ENCODE peak calls at places on chromosomes 5 and 9, in eight cellular contexts. N is IMR-90; L is upper lobe of right lung; G is effector memory CD4-positive, alpha-beta T cell; M is naive thymus-derived CD4-positive, alpha-beta T cell; U is heart right ventricle; T is keratinocyte; D is pancreas. Z is an unnamed sample. For H3K9me3, the result is how much of the 10 kb centered on the place peaks cover.

GRCh38 chr9:75083188-75083976 is 4.6 kb downstream of the NMRK1 start:
- DNase-seq in G (peak), N (no peak), L (peak), U (peak), D (no peak), M (no peak), T (no peak), Z (peak)

GRCh38 chr5:179128976-179129375 is 68.8 kb downstream of the ZNF354C start:
- DNase-seq in M (no peak), D (no peak), T (no peak), U (no peak), G (no peak), N (no peak), L (peak), Z (no peak)

GRCh38 chr9:92970467-92970923 is 23.2 kb downstream of the FGD3 start:
- DNase-seq in L (peak), N (peak), D (no peak), M (no peak), G (no peak), U (no peak), T (peak), Z (no peak)

GRCh38 chr5:72324186-72324825 is 4.1 kb downstream of the PTCD2 start:
- DNase-seq in G (no peak), D (no peak), T (no peak), N (no peak), M (no peak), L (no peak), U (no peak), Z (no peak)

GRCh38 chr5:73519531-73520283 is 21.5 kb downstream of the BTF3 start:
- DNase-seq in N (peak), T (peak), G (peak), U (peak), M (peak), L (no peak), D (no peak), Z (peak)

GRCh38 chr9:129209109-129209508 is 31.0 kb upstream of the IER5L start:
- DNase-seq in N (no peak), U (no peak), T (no peak), L (no peak), D (peak), G (no peak), M (no peak), Z (no peak)

GRCh38 chr5:175867587-175868347 is 3.6 kb upstream of the CPLX2 start:
- DNase-seq in G (no peak), M (no peak), U (no peak), T (no peak), N (no peak), L (no peak), D (no peak), Z (no peak)

GRCh38 chr5:151115272-151115905 is 34.6 kb upstream of the TNIP1 start:
- DNase-seq in D (peak), M (peak), N (peak), L (peak), T (peak), U (peak), G (peak), Z (peak)

GRCh38 chr5:132747064-132747692 is at the start of gene CCNI2:
- DNase-seq in D (no peak), L (peak), N (no peak), G (peak), T (no peak), U (no peak), M (peak), Z (peak)
- H3K27ac ChIP-seq in D (no peak), L (peak), N (no peak), G (peak), T (no peak), U (peak), M (peak), Z (peak)

DNA sequence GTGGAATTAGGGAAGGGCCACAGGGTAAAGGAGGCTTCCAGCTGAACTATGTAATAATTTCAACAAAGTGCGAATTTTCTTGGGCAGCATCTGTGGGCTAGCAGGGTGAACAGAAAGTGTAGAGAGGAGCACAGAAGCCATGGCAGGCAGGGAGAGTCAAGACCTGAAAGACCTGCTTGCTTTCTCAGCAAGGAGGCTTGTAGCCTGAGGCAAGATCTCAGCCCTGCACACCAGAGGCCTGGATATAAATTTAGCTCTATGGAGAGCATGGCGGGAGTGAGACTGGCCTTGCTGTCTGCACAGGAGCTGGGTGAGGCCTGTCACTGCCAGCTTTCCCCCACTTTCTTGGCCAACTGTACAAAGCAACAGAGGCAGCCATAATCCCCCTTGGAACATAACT is 32.1 kb upstream of the SH3TC2 start:
- DNase-seq in M (no peak), L (no peak), G (no peak), U (no peak), D (no peak), T (no peak), N (no peak), Z (no peak)
- H3K9me3 ChIP-seq in M (under half), L (under half), G (under half), U (under half), D (under half), T (under half), N (under half), Z (under half)

GRCh38 chr9:99224445-99224844 is 2.4 kb downstream of the SEC61B start:
- DNase-seq in G (no peak), U (no peak), D (no peak), T (no peak), L (no peak), N (no peak), M (no peak), Z (no peak)

GRCh38 chr9:99221623-99222415 is at the start of the genes ALG2 and SEC61B:
- DNase-seq in N (peak), G (peak), U (peak), L (peak), M (peak), D (peak), T (peak), Z (peak)

GRCh38 chr9:99226054-99226453 is 4.0 kb downstream of the SEC61B start:
- DNase-seq in L (no peak), D (no peak), G (no peak), M (no peak), N (no peak), T (no peak), U (no peak), Z (no peak)

GRCh38 chr9:99222416-99223280 is 566 bp downstream of the SEC61B start:
- DNase-seq in G (no peak), L (no peak), D (no peak), T (no peak), M (no peak), N (peak), U (no peak), Z (no peak)

DNA sequence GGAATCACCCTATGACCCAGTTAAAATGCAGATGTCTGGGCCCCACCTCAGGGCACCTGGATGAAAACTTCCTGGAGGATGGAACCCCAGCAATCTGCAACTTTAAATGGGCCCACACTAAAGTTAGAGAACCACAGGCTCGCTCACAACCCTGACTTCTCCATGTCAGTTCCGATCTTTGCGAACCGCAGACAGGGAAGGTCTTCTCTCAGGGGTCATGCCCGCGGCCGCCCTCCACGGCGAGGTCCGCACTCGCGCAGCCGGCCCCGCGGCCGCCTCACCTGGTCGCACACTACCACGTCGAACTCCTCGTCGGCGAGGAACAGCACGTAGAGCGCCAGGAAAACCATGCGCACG is 498 bp downstream of the ALG2 start:
- DNase-seq in N (no peak), D (no peak), M (no peak), U (no peak), T (no peak), G (no peak), L (no peak), Z (no peak)
- H3K27ac ChIP-seq in N (peak), D (peak), M (peak), U (peak), T (peak), G (peak), L (peak), Z (peak)

GRCh38 chr9:9494334-9494733 is 1118.5 kb downstream of the PTPRD start:
- DNase-seq in T (no peak), M (no peak), U (no peak), L (no peak), G (no peak), D (no peak), N (no peak), Z (no peak)

GRCh38 chr9:9498147-9498546 is 1114.7 kb downstream of the PTPRD start:
- DNase-seq in L (no peak), G (no peak), T (no peak), N (no peak), U (no peak), D (no peak), M (no peak), Z (no peak)

GRCh38 chr9:9492506-9492905 is 1120.3 kb downstream of the PTPRD start:
- DNase-seq in L (no peak), N (no peak), D (no peak), G (no peak), T (no peak), M (no peak), U (no peak), Z (no peak)
- H3K9me3 ChIP-seq in L (under half), N (under half), D (under half), G (under half), T (under half), M (under half), U (under half), Z (under half)

GRCh38 chr9:122946486-122947003 is 5.7 kb downstream of the RABGAP1 start:
- DNase-seq in U (no peak), M (no peak), T (no peak), L (no peak), G (no peak), D (no peak), N (no peak), Z (no peak)
- H3K27ac ChIP-seq in U (no peak), M (no peak), T (no peak), L (no peak), G (no peak), D (peak), N (no peak), Z (no peak)

DNA sequence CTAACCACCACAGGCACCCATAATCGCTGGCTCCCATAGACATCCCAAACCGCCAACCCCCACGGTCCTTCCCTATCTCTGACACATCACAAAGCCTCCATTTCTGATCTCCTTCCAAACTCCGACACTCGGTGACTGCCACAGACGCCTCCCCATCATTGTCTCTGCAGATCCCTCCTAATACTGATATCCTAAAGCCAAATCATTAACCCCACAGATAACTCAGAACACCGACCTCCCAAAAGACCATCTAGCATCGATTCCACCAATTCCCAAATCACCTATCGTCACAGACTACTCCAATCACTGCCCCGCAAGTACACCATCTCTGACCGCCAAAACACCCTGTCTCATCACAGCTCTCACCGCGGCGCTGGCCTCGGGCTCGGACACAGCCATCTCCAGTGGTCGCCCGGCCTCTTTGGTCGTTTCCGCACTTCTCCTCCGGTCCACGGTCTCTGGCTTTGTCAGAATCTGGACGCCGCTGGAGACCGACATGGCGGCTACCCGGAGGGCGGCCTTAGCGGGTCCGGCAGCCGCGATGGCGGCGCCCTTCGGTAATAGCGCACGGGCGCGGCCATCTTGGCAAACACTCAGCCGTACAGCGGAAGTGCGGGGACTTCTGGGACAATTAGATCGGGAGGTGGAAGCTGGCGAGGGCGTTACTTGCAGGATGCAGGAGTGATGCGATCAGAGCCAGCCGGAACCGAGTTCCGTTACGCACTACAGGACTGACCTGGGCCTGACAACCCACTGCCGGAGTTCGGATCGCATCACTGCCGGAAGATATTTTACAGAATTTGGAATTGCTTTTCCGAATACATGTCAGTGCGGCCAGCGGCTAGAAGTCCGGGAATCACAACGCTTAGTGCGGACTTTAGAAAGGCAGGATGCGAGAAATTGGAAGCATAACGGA is at the start of gene ZFP37:
- DNase-seq in U (peak), M (peak), N (peak), D (peak), L (peak), T (peak), G (peak), Z (peak)
- H3K9me3 ChIP-seq in U (half or more), M (half or more), N (under half), D (under half), L (under half), T (under half), G (under half), Z (under half)

GRCh38 chr9:117092582-117092981 is 322.3 kb downstream of the ASTN2 start:
- DNase-seq in G (no peak), D (no peak), T (no peak), L (no peak), N (peak), M (no peak), U (no peak), Z (no peak)

GRCh38 chr9:117088786-117089185 is 326.1 kb downstream of the ASTN2 start:
- DNase-seq in D (no peak), G (no peak), M (no peak), T (no peak), L (no peak), N (no peak), U (no peak), Z (no peak)

GRCh38 chr9:117094493-117094892 is 320.4 kb downstream of the ASTN2 start:
- DNase-seq in T (no peak), M (no peak), U (peak), G (no peak), N (peak), D (no peak), L (no peak), Z (no peak)

GRCh38 chr9:117088140-117088539 is 326.7 kb downstream of the ASTN2 start:
- DNase-seq in T (no peak), L (no peak), G (no peak), D (no peak), N (no peak), U (no peak), M (no peak), Z (no peak)

GRCh38 chr9:117091529-117091928 is 323.3 kb downstream of the ASTN2 start:
- DNase-seq in N (no peak), L (no peak), D (no peak), T (no peak), U (no peak), M (no peak), G (no peak), Z (no peak)
- H3K27ac ChIP-seq in N (no peak), L (no peak), D (no peak), T (no peak), U (no peak), M (no peak), G (no peak), Z (no peak)

GRCh38 chr5:9037048-9037447 is 508.8 kb downstream of the SEMA5A start:
- DNase-seq in G (no peak), T (no peak), D (no peak), N (no peak), L (no peak), U (no peak), M (no peak), Z (no peak)
- H3K9me3 ChIP-seq in G (under half), T (under half), D (under half), N (under half), L (under half), U (under half), M (under half), Z (under half)

DNA sequence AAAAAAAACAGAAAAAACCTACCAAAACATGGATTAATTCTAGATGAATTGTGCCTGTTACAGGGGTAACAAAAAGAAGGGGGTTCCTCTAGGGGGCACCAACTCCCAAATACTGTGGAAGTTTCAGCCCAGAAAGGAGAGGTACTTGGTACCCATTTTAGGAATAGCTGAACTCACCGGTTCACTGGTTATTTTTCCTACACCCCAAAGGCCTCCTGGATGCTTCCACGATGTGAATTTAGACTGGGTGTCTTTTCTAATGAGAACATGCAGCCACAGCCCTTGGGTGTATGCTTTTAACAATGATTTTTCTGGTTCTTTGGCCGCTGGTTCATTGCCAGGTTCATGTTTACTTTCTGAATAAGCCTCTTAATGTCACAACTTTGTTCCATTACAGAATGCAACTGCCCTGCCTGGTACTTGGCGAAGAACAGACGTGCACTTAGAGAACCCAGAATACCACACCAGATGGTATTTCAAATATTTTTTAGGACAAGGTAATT is 46.7 kb downstream of the GARNL3 start:
- DNase-seq in N (peak), L (no peak), T (no peak), U (peak), D (no peak), M (no peak), G (no peak), Z (no peak)
- H3K27ac ChIP-seq in N (no peak), L (peak), T (no peak), U (peak), D (peak), M (no peak), G (no peak), Z (no peak)